ENCODE peak calls at places on chromosomes 4 and X, in nine cellular contexts. One of them, this sample, is unnamed.

GRCh38 chr4:87901426-87901825 is 68.7 kb downstream of the MEPE start:
- ATAC-seq in pancreas: no peak
- ATAC-seq in T-helper 17 cell: no peak
- ATAC-seq in naive thymus-derived CD4-positive, alpha-beta T cell: no peak
- ATAC-seq in PC-3: no peak
- ATAC-seq in left ventricle myocardium superior: no peak
- ATAC-seq in central memory CD8-positive, alpha-beta T cell: no peak
- ATAC-seq in mucosa of descending colon: no peak
- ATAC-seq in Panc1: no peak
- ATAC-seq in this sample: no peak

GRCh38 chr4:15414601-15415091 is 13.2 kb upstream of the C1QTNF7 start:
- ATAC-seq in T-helper 17 cell: no peak
- ATAC-seq in pancreas: no peak
- ATAC-seq in central memory CD8-positive, alpha-beta T cell: no peak
- ATAC-seq in PC-3: peak; percentile 58
- ATAC-seq in left ventricle myocardium superior: peak; percentile 84
- ATAC-seq in naive thymus-derived CD4-positive, alpha-beta T cell: no peak
- ATAC-seq in mucosa of descending colon: peak; percentile 32
- ATAC-seq in Panc1: no peak
- ATAC-seq in this sample: peak; percentile 85

GRCh38 chr4:74166135-74166534 is 8.2 kb downstream of the MTHFD2L start:
- ATAC-seq in PC-3: no peak
- ATAC-seq in Panc1: no peak
- ATAC-seq in central memory CD8-positive, alpha-beta T cell: no peak
- ATAC-seq in pancreas: no peak
- ATAC-seq in naive thymus-derived CD4-positive, alpha-beta T cell: no peak
- ATAC-seq in T-helper 17 cell: no peak
- ATAC-seq in mucosa of descending colon: no peak
- ATAC-seq in left ventricle myocardium superior: no peak
- ATAC-seq in this sample: no peak

GRCh38 chrX:64570204-64570603 is 175.0 kb upstream of the MTMR8 start:
- ATAC-seq in T-helper 17 cell: no peak
- ATAC-seq in left ventricle myocardium superior: no peak
- ATAC-seq in mucosa of descending colon: no peak
- ATAC-seq in Panc1: no peak
- ATAC-seq in central memory CD8-positive, alpha-beta T cell: no peak
- ATAC-seq in PC-3: no peak
- ATAC-seq in pancreas: no peak
- ATAC-seq in naive thymus-derived CD4-positive, alpha-beta T cell: no peak
- ATAC-seq in this sample: no peak

GRCh38 chr4:153465583-153465921 is 608 bp upstream of the TMEM131L start:
- ATAC-seq in Panc1: peak; percentile 57
- ATAC-seq in mucosa of descending colon: peak; percentile 34
- ATAC-seq in T-helper 17 cell: peak; percentile 8
- ATAC-seq in left ventricle myocardium superior: peak; percentile 55
- ATAC-seq in pancreas: peak; percentile 54
- ATAC-seq in PC-3: peak; percentile 56
- ATAC-seq in naive thymus-derived CD4-positive, alpha-beta T cell: peak; percentile 3
- ATAC-seq in central memory CD8-positive, alpha-beta T cell: no peak
- ATAC-seq in this sample: peak; percentile 72

GRCh38 chr4:78645853-78646757 is 94.5 kb downstream of the ANXA3 start:
- ATAC-seq in left ventricle myocardium superior: peak; percentile 88
- ATAC-seq in pancreas: peak; percentile 90
- ATAC-seq in Panc1: peak; percentile 66
- ATAC-seq in PC-3: peak; percentile 61
- ATAC-seq in mucosa of descending colon: peak; percentile 76
- ATAC-seq in central memory CD8-positive, alpha-beta T cell: no peak
- ATAC-seq in T-helper 17 cell: no peak
- ATAC-seq in naive thymus-derived CD4-positive, alpha-beta T cell: peak; percentile 63
- ATAC-seq in this sample: peak; percentile 90

GRCh38 chr4:70359115-70359661 is 1.4 kb upstream of the SMR3A start:
- ATAC-seq in T-helper 17 cell: no peak
- ATAC-seq in naive thymus-derived CD4-positive, alpha-beta T cell: no peak
- ATAC-seq in left ventricle myocardium superior: no peak
- ATAC-seq in pancreas: no peak
- ATAC-seq in Panc1: no peak
- ATAC-seq in central memory CD8-positive, alpha-beta T cell: no peak
- ATAC-seq in PC-3: no peak
- ATAC-seq in mucosa of descending colon: no peak
- ATAC-seq in this sample: no peak

GRCh38 chr4:143359794-143360193 is 23.1 kb downstream of the GAB1 start:
- ATAC-seq in pancreas: no peak
- ATAC-seq in T-helper 17 cell: no peak
- ATAC-seq in mucosa of descending colon: peak; percentile 10
- ATAC-seq in Panc1: no peak
- ATAC-seq in naive thymus-derived CD4-positive, alpha-beta T cell: no peak
- ATAC-seq in left ventricle myocardium superior: no peak
- ATAC-seq in PC-3: no peak
- ATAC-seq in central memory CD8-positive, alpha-beta T cell: no peak
- ATAC-seq in this sample: no peak

GRCh38 chrX:53223955-53224859 is 800 bp downstream of the KDM5C start:
- ATAC-seq in naive thymus-derived CD4-positive, alpha-beta T cell: peak; percentile 17
- ATAC-seq in central memory CD8-positive, alpha-beta T cell: peak; percentile 42
- ATAC-seq in mucosa of descending colon: peak; percentile 51
- ATAC-seq in PC-3: peak; percentile 69
- ATAC-seq in Panc1: peak; percentile 57
- ATAC-seq in T-helper 17 cell: peak; percentile 59
- ATAC-seq in pancreas: peak; percentile 21
- ATAC-seq in left ventricle myocardium superior: no peak
- ATAC-seq in this sample: no peak

GRCh38 chrX:31099536-31100090 is 27.8 kb upstream of the FTHL17 start:
- ATAC-seq in PC-3: no peak
- ATAC-seq in mucosa of descending colon: no peak
- ATAC-seq in naive thymus-derived CD4-positive, alpha-beta T cell: no peak
- ATAC-seq in T-helper 17 cell: peak; percentile 27
- ATAC-seq in left ventricle myocardium superior: no peak
- ATAC-seq in central memory CD8-positive, alpha-beta T cell: no peak
- ATAC-seq in pancreas: no peak
- ATAC-seq in Panc1: no peak
- ATAC-seq in this sample: no peak

GRCh38 chr4:131427000-131427399 is 1722.1 kb upstream of the PCDH10 start:
- ATAC-seq in pancreas: no peak
- ATAC-seq in Panc1: no peak
- ATAC-seq in mucosa of descending colon: no peak
- ATAC-seq in left ventricle myocardium superior: no peak
- ATAC-seq in PC-3: no peak
- ATAC-seq in central memory CD8-positive, alpha-beta T cell: no peak
- ATAC-seq in naive thymus-derived CD4-positive, alpha-beta T cell: no peak
- ATAC-seq in T-helper 17 cell: no peak
- ATAC-seq in this sample: no peak

GRCh38 chrX:17024896-17025295 is 78.4 kb downstream of the REPS2 start:
- ATAC-seq in left ventricle myocardium superior: no peak
- ATAC-seq in naive thymus-derived CD4-positive, alpha-beta T cell: no peak
- ATAC-seq in mucosa of descending colon: peak; percentile 88
- ATAC-seq in central memory CD8-positive, alpha-beta T cell: no peak
- ATAC-seq in pancreas: peak; percentile 79
- ATAC-seq in PC-3: no peak
- ATAC-seq in T-helper 17 cell: no peak
- ATAC-seq in Panc1: no peak
- ATAC-seq in this sample: no peak

GRCh38 chrX:19799319-19800182 is 87.8 kb downstream of the SH3KBP1 start:
- ATAC-seq in mucosa of descending colon: peak; percentile 72
- ATAC-seq in central memory CD8-positive, alpha-beta T cell: peak; percentile 81
- ATAC-seq in Panc1: no peak
- ATAC-seq in pancreas: peak; percentile 51
- ATAC-seq in T-helper 17 cell: peak; percentile 79
- ATAC-seq in PC-3: peak; percentile 74
- ATAC-seq in left ventricle myocardium superior: peak; percentile 75
- ATAC-seq in naive thymus-derived CD4-positive, alpha-beta T cell: peak; percentile 82
- ATAC-seq in this sample: peak; percentile 51